ENCODE peak calls at places on chromosomes 2 and 18, in five cellular contexts. L is heart left ventricle, C is spleen, K is trophoblast cell, I is pancreas. O is an unnamed sample.

GRCh38 chr2:74982581-74982980 is 24.1 kb downstream of the POLE4 start:
- DNase-seq in L (no peak), I (no peak), C (no peak), K (no peak), O (no peak)

GRCh38 chr2:177679611-177680530 is 287.3 kb downstream of the AGPS start:
- DNase-seq in I (no peak), K (no peak), C (no peak), L (no peak), O (no peak)

GRCh38 chr2:64203131-64204005 is 59.1 kb upstream of the PELI1 start:
- DNase-seq in K (no peak), C (no peak), L (no peak), I (no peak), O (no peak)

GRCh38 chr18:13681701-13682100 is 44.7 kb downstream of the FAM210A start:
- DNase-seq in I (no peak), L (no peak), C (no peak), K (no peak), O (no peak)

GRCh38 chr2:45874324-45874723 is 222.8 kb downstream of the PRKCE start:
- DNase-seq in L (peak; percentile 83), I (peak; percentile 92), K (no peak), C (no peak), O (no peak)

GRCh38 chr2:237290249-237290648 is 123.7 kb downstream of the COL6A3 start:
- DNase-seq in K (no peak), I (peak; percentile 30), C (no peak), L (peak; percentile 93), O (no peak)

GRCh38 chr2:240139011-240139441 is 1.4 kb downstream of the OTOS start:
- DNase-seq in I (peak; percentile 11), L (no peak), C (peak; percentile 77), K (no peak), O (no peak)

GRCh38 chr18:79490593-79491551 is 95.1 kb downstream of the NFATC1 start:
- DNase-seq in L (peak; percentile 16), I (no peak), K (no peak), C (peak; percentile 67), O (no peak)

GRCh38 chr2:217998926-217999633 is 3.7 kb downstream of the TNS1 start:
- DNase-seq in I (no peak), L (no peak), K (no peak), C (no peak), O (no peak)

GRCh38 chr2:190791347-190791982 is 89.2 kb upstream of the GLS start:
- DNase-seq in L (peak; percentile 76), C (no peak), K (no peak), I (peak; percentile 29), O (no peak)

GRCh38 chr2:65134158-65134557 is 4.3 kb upstream of the RAB1A start:
- DNase-seq in L (no peak), I (no peak), K (no peak), C (no peak), O (no peak)

GRCh38 chr2:54950811-54951210 is 99.4 kb downstream of the RTN4 start:
- DNase-seq in I (no peak), K (no peak), L (no peak), C (no peak), O (no peak)

GRCh38 chr2:190701586-190701985 is 52.7 kb downstream of the NAB1 start:
- DNase-seq in I (no peak), L (no peak), K (no peak), C (no peak), O (no peak)

GRCh38 chr2:203592470-203592869 is 57.4 kb upstream of the RAPH1 start:
- DNase-seq in C (no peak), I (no peak), L (no peak), K (no peak), O (no peak)

GRCh38 chr2:62144689-62145477 is 51.0 kb upstream of the B3GNT2 start:
- DNase-seq in I (no peak), C (no peak), K (no peak), L (no peak), O (no peak)
- H3K4me1 ChIP-seq in I (no peaks in the 10 kb centered on the region), C (peaks cover 25% of the 10 kb centered on the region), K (peaks cover 7% of the 10 kb centered on the region), L (no peaks in the 10 kb centered on the region), O (no peaks in the 10 kb centered on the region)

DNA sequence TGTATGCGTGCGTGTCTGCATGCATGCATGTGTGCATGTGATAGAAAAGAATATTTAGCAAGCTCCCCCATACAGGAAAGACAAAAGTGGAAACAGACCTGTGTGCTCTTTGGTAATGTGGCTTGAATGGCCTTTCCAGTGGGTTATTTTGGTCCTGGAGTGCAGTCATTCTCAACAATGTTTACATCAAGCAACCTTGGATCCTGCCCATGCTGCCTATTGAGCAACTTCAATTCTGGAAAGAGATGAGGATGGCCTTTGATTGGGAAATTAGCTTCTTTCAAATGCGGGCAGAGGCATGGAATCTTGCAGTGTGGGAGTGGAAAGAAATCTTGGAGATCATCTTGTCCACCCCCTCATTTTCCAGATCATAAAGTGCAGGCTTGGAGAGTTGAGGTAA is 87.2 kb upstream of the SMAD2 start:
- DNase-seq in I (no peak), K (no peak), L (no peak), C (no peak), O (no peak)
- H3K27me3 ChIP-seq in I (no peaks in the 10 kb centered on the region), K (no peaks in the 10 kb centered on the region), L (no peaks in the 10 kb centered on the region), C (no peaks in the 10 kb centered on the region), O (no peaks in the 10 kb centered on the region)

GRCh38 chr2:233519787-233520611 is 46.6 kb downstream of the USP40 start:
- DNase-seq in K (no peak), I (no peak), C (no peak), L (no peak), O (no peak)

GRCh38 chr2:233513953-233514655 is 52.5 kb downstream of the USP40 start:
- DNase-seq in C (no peak), K (no peak), L (no peak), I (no peak), O (no peak)
- H3K4me1 ChIP-seq in C (no peaks in the 10 kb centered on the region), K (no peaks in the 10 kb centered on the region), L (no peaks in the 10 kb centered on the region), I (no peaks in the 10 kb centered on the region), O (no peaks in the 10 kb centered on the region)

GRCh38 chr2:173347305-173348168 is 7.1 kb upstream of the CDCA7 start:
- DNase-seq in K (no peak), L (no peak), I (no peak), C (no peak), O (no peak)

GRCh38 chr2:173354073-173354600 is 535 bp upstream of the CDCA7 start:
- DNase-seq in K (peak; percentile 10), I (no peak), C (no peak), L (no peak), O (no peak)

GRCh38 chr2:173349295-173349694 is 5.4 kb upstream of the CDCA7 start:
- DNase-seq in C (no peak), L (no peak), I (no peak), K (no peak), O (no peak)

GRCh38 chr2:173353556-173353955 is 1.1 kb upstream of the CDCA7 start:
- DNase-seq in C (no peak), I (no peak), K (no peak), L (no peak), O (no peak)

DNA sequence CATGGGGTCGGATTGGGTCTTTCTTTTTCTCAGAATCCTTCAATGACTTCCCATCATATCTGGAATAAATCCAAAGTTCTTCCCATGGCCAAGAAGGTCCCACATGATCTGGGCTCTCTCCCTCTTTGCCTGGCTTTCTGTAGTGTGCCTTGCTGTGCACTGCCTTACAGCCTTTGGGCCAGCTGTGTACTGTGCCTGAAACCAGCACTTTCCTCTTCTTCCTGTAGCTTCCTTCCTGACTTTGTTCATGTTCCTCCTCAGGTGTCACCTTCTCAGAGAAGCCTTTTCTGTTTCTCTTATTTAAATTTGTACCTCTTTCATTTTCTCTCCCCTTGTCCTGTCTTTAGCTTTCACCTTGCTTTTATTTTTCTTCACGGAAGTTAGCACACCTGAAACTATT is 4.3 kb upstream of the CDCA7 start:
- DNase-seq in C (no peak), K (no peak), I (no peak), L (no peak), O (no peak)
- H3K27me3 ChIP-seq in C (peaks cover 25% of the 10 kb centered on the region), K (no peaks in the 10 kb centered on the region), I (no peaks in the 10 kb centered on the region), L (peaks cover 19% of the 10 kb centered on the region), O (no peaks in the 10 kb centered on the region)

GRCh38 chr2:28616618-28617017 is 120.8 kb downstream of the PLB1 start:
- DNase-seq in I (no peak), C (no peak), K (peak; percentile 47), L (no peak), O (no peak)
- H3K4me1 ChIP-seq in I (peaks cover 27% of the 10 kb centered on the region), C (peaks cover 21% of the 10 kb centered on the region), K (peaks cover 65% of the 10 kb centered on the region), L (peaks cover 3% of the 10 kb centered on the region), O (peaks cover 65% of the 10 kb centered on the region)

GRCh38 chr2:104361414-104361813 is 492.5 kb upstream of the POU3F3 start:
- DNase-seq in L (no peak), K (no peak), I (no peak), C (no peak), O (no peak)
- H3K27me3 ChIP-seq in L (no peaks in the 10 kb centered on the region), K (no peaks in the 10 kb centered on the region), I (no peaks in the 10 kb centered on the region), C (no peaks in the 10 kb centered on the region), O (no peaks in the 10 kb centered on the region)

GRCh38 chr18:22167471-22168151 is 1.8 kb upstream of the GATA6 start:
- DNase-seq in C (no peak), L (no peak), K (no peak), I (peak; percentile 64), O (no peak)

GRCh38 chr18:22166070-22166972 is 3.1 kb upstream of the GATA6 start:
- DNase-seq in C (peak; percentile 78), L (peak; percentile 72), I (peak; percentile 82), K (no peak), O (no peak)

GRCh38 chr18:22165603-22166069 is 3.8 kb upstream of the GATA6 start:
- DNase-seq in L (no peak), C (no peak), K (no peak), I (peak; percentile 31), O (no peak)

GRCh38 chr18:22168360-22168921 is 948 bp upstream of the GATA6 start:
- DNase-seq in K (peak; percentile 70), I (peak; percentile 57), L (no peak), C (no peak), O (no peak)

DNA sequence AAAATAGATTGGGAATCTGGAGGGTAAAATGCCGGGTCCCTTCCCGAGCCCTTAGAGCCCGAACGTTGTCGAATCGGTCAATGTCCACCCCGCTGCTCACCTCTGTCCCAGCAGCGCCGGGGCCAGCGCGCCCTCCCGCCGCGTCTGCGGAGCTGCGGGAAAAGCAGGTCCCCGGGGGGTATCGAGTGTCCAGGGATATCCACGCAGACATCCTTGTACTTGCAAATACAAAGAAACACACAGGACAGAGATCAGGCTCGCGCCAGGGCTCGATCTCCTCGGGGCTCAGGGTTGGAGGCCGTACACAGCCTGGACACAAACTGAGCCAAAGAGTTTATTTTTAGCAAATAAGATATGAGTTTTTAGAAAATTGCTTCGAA is 2.3 kb upstream of the GATA6 start:
- DNase-seq in C (no peak), K (no peak), I (peak; percentile 39), L (no peak), O (no peak)
- H3K4me1 ChIP-seq in C (peaks cover 61% of the 10 kb centered on the region), K (peaks cover 25% of the 10 kb centered on the region), I (peaks cover 8% of the 10 kb centered on the region), L (peaks cover 8% of the 10 kb centered on the region), O (peaks cover 21% of the 10 kb centered on the region)

O was measured in effector memory CD4-positive, alpha-beta T cell.